ENCODE peak calls at places on chromosomes 3 and 15, in four cellular contexts. X, K, I and N are unnamed samples.

GRCh38 chr3:71511037-71511436 is 72.5 kb downstream of the FOXP1 start:
- DNase-seq in X (peak), K (no peak), I (no peak), N (no peak)

GRCh38 chr3:113746955-113747718 is at the start of gene ATP6V1A:
- DNase-seq in X (no peak), K (peak), I (peak), N (no peak)

GRCh38 chr15:63544253-63545026 is 40.0 kb downstream of the USP3 start:
- DNase-seq in X (no peak), K (no peak), I (no peak), N (no peak)

GRCh38 chr3:108461641-108462040 is 48.8 kb downstream of the MYH15 start:
- DNase-seq in X (peak), K (no peak), I (no peak), N (no peak)

GRCh38 chr3:16884748-16885587 is at the start of gene PLCL2:
- DNase-seq in X (peak), K (peak), I (peak), N (no peak)

GRCh38 chr3:30454636-30455035 is 151.8 kb upstream of the TGFBR2 start:
- DNase-seq in X (no peak), K (no peak), I (no peak), N (no peak)

GRCh38 chr3:164683516-164683915 is 394.8 kb downstream of the SI start:
- DNase-seq in X (no peak), K (no peak), I (no peak), N (no peak)

GRCh38 chr15:74263473-74263872 is 27.3 kb downstream of the CCDC33 start:
- DNase-seq in X (no peak), K (no peak), I (no peak), N (no peak)

GRCh38 chr15:90716317-90716975 is 700 bp upstream of the BLM start:
- DNase-seq in X (peak), K (no peak), I (no peak), N (no peak)

GRCh38 chr3:9135930-9136525 is 113.4 kb downstream of the SRGAP3 start:
- DNase-seq in X (no peak), K (no peak), I (no peak), N (no peak)

GRCh38 chr3:59451041-59451763 is 401.4 kb upstream of the CFAP20DC start:
- DNase-seq in X (peak), K (no peak), I (peak), N (no peak)

GRCh38 chr15:44718180-44718926 is 7.0 kb downstream of the B2M start:
- DNase-seq in X (no peak), K (no peak), I (no peak), N (no peak)

GRCh38 chr3:21274000-21274671 is 476.9 kb downstream of the ZNF385D start:
- DNase-seq in X (peak), K (peak), I (no peak), N (no peak)

GRCh38 chr3:123376451-123377172 is 72.3 kb downstream of the ADCY5 start:
- DNase-seq in X (no peak), K (no peak), I (no peak), N (peak)

GRCh38 chr3:4720316-4721075 is 227.3 kb downstream of the ITPR1 start:
- DNase-seq in X (peak), K (peak), I (peak), N (no peak)

GRCh38 chr3:64144241-64144900 is 80.9 kb downstream of the PRICKLE2 start:
- DNase-seq in X (no peak), K (no peak), I (no peak), N (no peak)

GRCh38 chr3:175041369-175041768 is 182.2 kb downstream of the NAALADL2 start:
- DNase-seq in X (no peak), K (peak), I (no peak), N (no peak)

GRCh38 chr15:80559320-80559693 is 135.8 kb upstream of the ABHD17C start:
- DNase-seq in X (no peak), K (no peak), I (no peak), N (no peak)

GRCh38 chr3:40877651-40878463 is 321.4 kb upstream of the CTNNB1 start:
- DNase-seq in X (peak), K (peak), I (peak), N (no peak)

GRCh38 chr15:43285609-43286037 is 18.9 kb upstream of the TGM5 start:
- DNase-seq in X (peak), K (peak), I (peak), N (no peak)

GRCh38 chr3:134709563-134710312 is 58.9 kb upstream of the KY start:
- DNase-seq in X (no peak), K (no peak), I (no peak), N (no peak)

GRCh38 chr15:86609275-86609674 is 529.6 kb downstream of the AGBL1 start:
- DNase-seq in X (no peak), K (no peak), I (no peak), N (no peak)

GRCh38 chr3:186418601-186419238 is 56.7 kb upstream of the DGKG start:
- DNase-seq in X (no peak), K (peak), I (no peak), N (no peak)

GRCh38 chr3:192339214-192339613 is 388.1 kb downstream of the FGF12 start:
- DNase-seq in X (no peak), K (no peak), I (no peak), N (no peak)

GRCh38 chr3:63442918-63443317 is 164.8 kb downstream of the SYNPR start:
- DNase-seq in X (no peak), K (no peak), I (no peak), N (no peak)

GRCh38 chr3:35677797-35678196 is 38.5 kb downstream of the ARPP21 start:
- DNase-seq in X (no peak), K (no peak), I (no peak), N (no peak)

GRCh38 chr3:68972358-68972979 is 40.1 kb upstream of the TAFA4 start:
- DNase-seq in X (peak), K (peak), I (peak), N (no peak)

GRCh38 chr3:13480340-13481318 is 523 bp downstream of the HDAC11 start:
- DNase-seq in X (peak), K (no peak), I (peak), N (no peak)

GRCh38 chr3:180072786-180073185 is 36.0 kb upstream of the PEX5L start:
- DNase-seq in X (no peak), K (no peak), I (no peak), N (no peak)

GRCh38 chr3:126474498-126475410 is 937 bp downstream of the ZXDC start:
- DNase-seq in X (peak), K (peak), I (peak), N (no peak)

GRCh38 chr15:33735637-33736247 is 232.6 kb upstream of the CHRM5 start:
- DNase-seq in X (peak), K (peak), I (no peak), N (no peak)

GRCh38 chr3:71972031-71972430 is 187.1 kb upstream of the PROK2 start:
- DNase-seq in X (no peak), K (peak), I (no peak), N (peak)

GRCh38 chr15:101193063-101193712 is 58.7 kb downstream of the CHSY1 start:
- DNase-seq in X (no peak), K (no peak), I (no peak), N (no peak)

GRCh38 chr3:55147406-55147805 is 219.5 kb upstream of the LRTM1 start:
- DNase-seq in X (no peak), K (no peak), I (no peak), N (no peak)